ENCODE peak calls at places on chromosome 21, in four cellular contexts. A is progenitor cell of endocrine pancreas; P is activated CD8-positive, alpha-beta memory T cell treated with anti-CD3 and anti-CD28 coated beads for 1 hour; H is neural crest cell. E is an unnamed sample.

GRCh38 chr21:38234395-38235142 is 22.2 kb upstream of the KCNJ15 start:
- DNase-seq in A (no peak), P (no peak), H (no peak), E (no peak)

GRCh38 chr21:40830836-40831235 is 16.1 kb downstream of the DSCAM start:
- DNase-seq in A (no peak), P (no peak), H (no peak), E (no peak)

GRCh38 chr21:25750085-25750484 is 15.3 kb downstream of the GABPA start:
- DNase-seq in A (no peak), P (no peak), H (no peak), E (no peak)

GRCh38 chr21:37509802-37510393 is 143.3 kb downstream of the DYRK1A start:
- DNase-seq in A (no peak), P (no peak), H (no peak), E (no peak)

GRCh38 chr21:35438643-35439404 is 389.7 kb upstream of the RUNX1 start:
- DNase-seq in A (no peak), P (no peak), H (no peak), E (no peak)

GRCh38 chr21:45390831-45391742 is 13.9 kb upstream of the COL18A1 start:
- DNase-seq in A (no peak), P (no peak), H (no peak), E (no peak)

GRCh38 chr21:43820466-43820865 is 31.1 kb downstream of the RRP1 start:
- DNase-seq in A (no peak), P (no peak), H (no peak), E (no peak)

GRCh38 chr21:44521301-44521927 is 18.6 kb downstream of the KRTAP10-1 start:
- DNase-seq in A (no peak), P (no peak), H (no peak), E (no peak)

GRCh38 chr21:31566611-31567010 is 92.9 kb upstream of the SOD1 start:
- DNase-seq in A (no peak), P (no peak), H (no peak), E (no peak)

GRCh38 chr21:29248124-29248523 is 50.6 kb upstream of the BACH1 start:
- DNase-seq in A (no peak), P (no peak), H (no peak), E (no peak)

GRCh38 chr21:44087426-44088400 is 19.5 kb upstream of the PWP2 start:
- DNase-seq in A (no peak), P (no peak), H (no peak), E (no peak)

GRCh38 chr21:38134084-38134873 is 122.5 kb upstream of the KCNJ15 start:
- DNase-seq in A (no peak), P (no peak), H (no peak), E (no peak)

GRCh38 chr21:44872568-44873355 is 728 bp downstream of the PTTG1IP start:
- DNase-seq in A (peak; percentile 32), P (no peak), H (no peak), E (peak; percentile 27)

GRCh38 chr21:44893948-44894656 is 20.6 kb upstream of the PTTG1IP start:
- DNase-seq in A (no peak), P (no peak), H (no peak), E (no peak)

GRCh38 chr21:21740207-21740606 is 742.0 kb downstream of the NCAM2 start:
- DNase-seq in A (no peak), P (no peak), H (no peak), E (no peak)

GRCh38 chr21:42747267-42747701 is 93.9 kb downstream of the PDE9A start:
- DNase-seq in A (no peak), P (no peak), H (no peak), E (no peak)

GRCh38 chr21:42674351-42674940 is 21.0 kb downstream of the PDE9A start:
- DNase-seq in A (no peak), P (no peak), H (peak; percentile 24), E (peak; percentile 76)

GRCh38 chr21:42733874-42734273 is 80.5 kb downstream of the PDE9A start:
- DNase-seq in A (no peak), P (no peak), H (no peak), E (no peak)

GRCh38 chr21:37226356-37226920 is 40.7 kb downstream of the VPS26C start:
- DNase-seq in A (no peak), P (no peak), H (no peak), E (no peak)

GRCh38 chr21:38917045-38917774 is 111.5 kb downstream of the ETS2 start:
- DNase-seq in A (no peak), P (no peak), H (no peak), E (no peak)

GRCh38 chr21:38761531-38761930 is 44.2 kb upstream of the ETS2 start:
- DNase-seq in A (no peak), P (no peak), H (no peak), E (no peak)

GRCh38 chr21:45316871-45317400 is 29.2 kb upstream of the POFUT2 start:
- DNase-seq in A (no peak), P (no peak), H (no peak), E (no peak)

E was measured in HAP-1.